ENCODE peak calls at places on chromosomes 3 and 15, in five cellular contexts. Z is fibroblast of pulmonary artery, H is left ventricle myocardium inferior, V is H7, B is psoas muscle. T is an unnamed sample.

GRCh38 chr3:131072099-131072559 is 45.5 kb downstream of the NEK11 start:
- DNase-seq in H (no peak), V (no peak), Z (peak), B (no peak), T (no peak)

GRCh38 chr15:83498801-83499200 is 51.7 kb downstream of the SH3GL3 start:
- DNase-seq in V (peak), Z (no peak), H (no peak), B (no peak), T (no peak)

GRCh38 chr3:102484384-102484783 is 49.6 kb downstream of the ZPLD1 start:
- DNase-seq in V (no peak), H (no peak), Z (no peak), B (no peak), T (no peak)

GRCh38 chr15:91855684-91856553 is 2.4 kb downstream of the SLCO3A1 start:
- DNase-seq in Z (no peak), V (peak), B (no peak), H (no peak), T (no peak)

GRCh38 chr3:299590-300301 is 103.2 kb downstream of the CHL1 start:
- DNase-seq in Z (no peak), V (no peak), H (no peak), B (no peak), T (no peak)

GRCh38 chr3:154552338-154552737 is 122.3 kb upstream of the GPR149 start:
- DNase-seq in H (no peak), V (peak), Z (no peak), B (no peak), T (no peak)

GRCh38 chr3:133058243-133058642 is 20.1 kb downstream of the TMEM108 start:
- DNase-seq in Z (no peak), B (no peak), H (no peak), V (no peak), T (no peak)

GRCh38 chr15:57375827-57376694 is at the start of gene CGNL1:
- DNase-seq in V (peak), H (peak), B (peak), Z (peak), T (no peak)

GRCh38 chr3:125129512-125129962 is 73.7 kb upstream of the HEG1 start:
- DNase-seq in Z (peak), H (no peak), V (no peak), B (peak), T (no peak)

GRCh38 chr3:186432944-186433732 is 71.1 kb upstream of the DGKG start:
- DNase-seq in Z (no peak), B (no peak), V (no peak), H (no peak), T (no peak)

GRCh38 chr3:101039285-101039684 is 46.1 kb upstream of the ABI3BP start:
- DNase-seq in Z (no peak), V (no peak), H (no peak), B (no peak), T (no peak)

GRCh38 chr3:194584866-194585265 is 48.4 kb downstream of the TMEM44 start:
- DNase-seq in B (peak), V (no peak), Z (peak), H (no peak), T (no peak)

GRCh38 chr15:55853134-55853533 is 110.2 kb upstream of the PRTG start:
- DNase-seq in B (no peak), Z (no peak), V (no peak), H (no peak), T (no peak)

GRCh38 chr3:112811917-112812660 is 34.6 kb downstream of the CD200R1L start:
- DNase-seq in B (no peak), V (no peak), Z (no peak), H (no peak), T (no peak)

GRCh38 chr15:73524919-73525318 is 82.0 kb downstream of the REC114 start:
- DNase-seq in Z (no peak), V (no peak), H (no peak), B (no peak), T (no peak)

GRCh38 chr3:99865321-99865720 is 47.7 kb downstream of the CMSS1 start:
- DNase-seq in H (no peak), V (no peak), Z (peak), B (no peak), T (no peak)

GRCh38 chr3:99868438-99868723 is 50.7 kb downstream of the CMSS1 start:
- DNase-seq in B (no peak), V (no peak), Z (peak), H (no peak), T (no peak)

GRCh38 chr3:99864289-99864688 is 46.6 kb downstream of the CMSS1 start:
- DNase-seq in H (no peak), Z (no peak), V (no peak), B (no peak), T (no peak)

GRCh38 chr3:99867594-99868437 is 50.2 kb downstream of the CMSS1 start:
- DNase-seq in Z (no peak), H (no peak), V (peak), B (no peak), T (no peak)

DNA sequence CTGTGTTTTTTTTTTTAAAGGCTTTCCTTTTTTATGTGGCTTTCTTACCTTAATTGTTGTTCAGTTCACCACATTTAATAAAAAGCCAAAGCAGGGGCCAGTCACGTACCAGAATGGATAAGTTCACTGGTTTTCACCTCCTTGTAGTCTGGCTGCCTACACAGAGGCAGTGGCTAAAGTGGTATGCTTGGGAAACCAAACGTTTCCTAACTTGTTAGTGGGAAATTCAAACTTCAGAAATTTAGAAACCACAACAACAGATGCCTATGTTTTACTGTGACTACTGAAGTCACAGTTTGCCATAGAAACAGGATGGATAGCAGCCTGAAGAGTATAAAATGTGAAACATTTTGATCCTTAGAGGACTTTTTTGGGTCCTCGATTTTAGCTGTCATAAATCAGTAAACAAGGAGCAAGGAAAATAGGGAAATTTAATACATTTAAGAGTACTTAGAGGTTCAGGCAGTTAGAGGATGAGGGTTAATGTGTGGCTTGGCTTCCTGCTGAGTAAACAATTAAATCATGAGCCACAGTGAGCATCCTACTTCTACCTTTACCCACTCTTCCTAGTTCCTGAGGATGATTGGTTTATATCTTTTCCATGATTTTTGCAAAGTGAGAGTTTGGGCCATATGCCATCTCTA is 48.6 kb downstream of the CMSS1 start:
- DNase-seq in Z (peak), H (no peak), B (no peak), V (no peak), T (no peak)
- H3K4me3 ChIP-seq in Z (no peak), H (peak), B (no peak), V (no peak), T (no peak)

GRCh38 chr3:127284258-127284657 is 3.6 kb downstream of the PRR20G start:
- DNase-seq in H (no peak), Z (no peak), V (no peak), B (no peak), T (no peak)

GRCh38 chr3:127288921-127289645 is 1.2 kb upstream of the PRR20G start:
- DNase-seq in B (no peak), H (no peak), V (peak), Z (no peak), T (no peak)

GRCh38 chr3:127288343-127288742 is 497 bp upstream of the PRR20G start:
- DNase-seq in V (peak), Z (no peak), H (no peak), B (no peak), T (no peak)

GRCh38 chr3:127287840-127288239 is at the start of gene PRR20G:
- DNase-seq in V (peak), H (no peak), B (no peak), Z (no peak), T (no peak)

GRCh38 chr3:127286571-127287140 is 1.2 kb downstream of the PRR20G start:
- DNase-seq in B (no peak), Z (no peak), H (no peak), V (no peak), T (no peak)
- H3K4me3 ChIP-seq in B (no peak), Z (no peak), H (no peak), V (no peak), T (no peak)

DNA sequence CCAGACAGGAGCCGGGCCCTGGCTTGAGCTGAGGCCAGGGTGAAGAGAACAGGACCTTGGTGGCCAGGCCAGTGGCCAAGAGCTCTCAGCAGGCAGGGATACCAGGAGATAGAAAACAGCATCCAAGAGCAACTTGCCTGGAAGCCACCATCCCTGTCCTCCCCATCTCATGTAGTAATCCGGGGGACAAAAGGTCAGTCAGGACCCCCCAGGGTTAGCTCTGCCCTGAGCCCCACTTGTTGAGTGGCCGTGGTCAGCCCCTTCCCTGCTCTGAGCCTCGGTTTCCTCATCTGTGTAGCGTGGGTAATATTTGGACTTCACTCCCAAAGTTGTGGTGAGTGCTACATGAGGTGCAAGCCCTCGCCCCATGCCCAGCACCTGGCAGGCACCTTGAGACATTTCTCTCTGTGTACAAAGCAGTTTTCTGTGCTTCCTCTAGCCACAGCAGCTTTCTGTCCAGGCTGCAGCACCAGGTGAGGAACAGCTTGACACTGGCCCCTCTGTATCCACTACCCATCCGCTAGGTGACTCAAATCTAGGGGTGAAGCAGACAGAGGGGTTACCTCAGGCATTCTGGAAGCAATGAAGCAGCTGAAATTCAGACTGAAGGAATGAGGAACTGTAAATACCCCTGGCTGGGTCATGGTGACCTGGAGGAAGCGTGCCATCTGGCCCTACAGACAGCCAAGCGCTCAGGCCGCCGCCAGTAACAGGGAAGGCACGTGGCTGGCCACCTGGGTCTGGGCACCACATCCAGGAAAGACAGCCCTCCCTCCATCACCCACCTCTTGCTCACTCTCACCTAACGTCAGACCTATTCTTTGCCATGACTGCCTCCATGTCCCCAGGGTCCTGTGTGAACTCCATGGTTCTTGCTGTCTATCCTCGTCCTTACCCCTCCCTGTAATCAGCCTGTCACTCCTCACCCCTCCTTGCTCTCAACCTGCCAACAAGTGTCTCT is 6.7 kb downstream of the CISH start:
- DNase-seq in V (no peak), B (peak), H (peak), Z (no peak), T (no peak)
- H3K4me3 ChIP-seq in V (no peak), B (peak), H (no peak), Z (no peak), T (no peak)

DNA sequence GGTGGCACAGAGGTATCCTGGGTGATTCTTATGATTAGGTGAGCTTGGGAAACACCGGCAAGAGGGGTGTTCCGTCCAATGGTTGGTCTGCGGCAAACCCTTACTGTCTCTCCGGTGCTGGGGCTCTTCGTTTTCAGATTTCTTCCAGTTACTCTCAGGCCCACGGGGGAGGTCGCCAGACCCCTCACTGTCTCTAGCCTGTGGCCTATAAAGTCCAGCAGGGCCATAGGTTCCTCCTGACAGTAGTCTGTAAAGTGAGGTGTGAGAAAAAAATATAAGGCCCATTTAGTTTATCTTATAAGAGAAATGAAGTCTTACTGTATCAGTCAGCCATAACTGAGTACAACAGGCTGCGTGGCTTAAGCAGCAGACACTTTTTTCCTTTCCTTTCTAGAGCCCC is 1.4 kb downstream of the ESYT3 start:
- DNase-seq in Z (no peak), H (no peak), B (no peak), V (peak), T (no peak)
- H3K4me3 ChIP-seq in Z (no peak), H (peak), B (peak), V (peak), T (no peak)

GRCh38 chr3:39569095-39569494 is 101.6 kb downstream of the MOBP start:
- DNase-seq in H (peak), B (no peak), Z (no peak), V (no peak), T (no peak)

GRCh38 chr3:39577541-39577940 is 110.1 kb downstream of the MOBP start:
- DNase-seq in B (no peak), H (no peak), Z (no peak), V (peak), T (no peak)

GRCh38 chr3:39568508-39568907 is 101.0 kb downstream of the MOBP start:
- DNase-seq in Z (no peak), V (no peak), H (no peak), B (no peak), T (no peak)

GRCh38 chr3:39573392-39573791 is 105.9 kb downstream of the MOBP start:
- DNase-seq in B (no peak), Z (no peak), V (no peak), H (no peak), T (no peak)
- H3K4me3 ChIP-seq in B (no peak), Z (no peak), V (no peak), H (no peak), T (no peak)

GRCh38 chr3:105798381-105798934 is 70.4 kb downstream of the CBLB start:
- DNase-seq in Z (no peak), V (no peak), B (no peak), H (no peak), T (no peak)
- H3K4me3 ChIP-seq in Z (no peak), V (no peak), B (no peak), H (no peak), T (no peak)

GRCh38 chr3:141217389-141217788 is 14.2 kb upstream of the PXYLP1 start:
- DNase-seq in H (no peak), B (no peak), Z (no peak), V (no peak), T (no peak)
- H3K4me3 ChIP-seq in H (no peak), B (no peak), Z (no peak), V (no peak), T (no peak)

DNA sequence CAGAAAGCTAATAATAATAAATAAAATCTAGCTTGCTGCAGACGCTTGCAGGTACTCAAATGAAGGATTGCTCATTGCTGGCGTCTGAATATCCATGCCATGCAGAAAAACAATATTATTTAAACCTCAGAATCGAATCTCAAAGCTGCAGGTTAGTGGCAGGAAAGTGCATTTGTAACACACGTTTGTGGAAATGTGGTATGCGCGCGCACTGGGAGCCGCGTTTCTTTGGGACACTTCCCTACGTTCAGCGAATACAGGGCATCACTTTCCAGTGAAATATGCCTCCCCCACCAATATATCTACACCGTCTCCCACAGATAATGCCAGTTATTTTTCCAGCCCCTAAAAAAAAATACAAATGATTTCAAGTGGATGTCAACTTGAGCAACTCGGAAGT is 37.1 kb downstream of the ZIC4 start:
- DNase-seq in V (no peak), B (no peak), H (no peak), Z (no peak), T (no peak)
- H3K4me3 ChIP-seq in V (no peak), B (no peak), H (no peak), Z (no peak), T (no peak)